ENCODE peak calls at places on chromosomes 16 and 17, in eight cellular contexts. One of them, this sample, is unnamed.

GRCh38 chr17:3659541-3660111 is 8.8 kb downstream of the TAX1BP3 start:
- DNase-seq in natural killer cell: no peak
- DNase-seq in body of pancreas: peak
- DNase-seq in WTC11: no peak
- DNase-seq in fibroblast of the aortic adventitia: peak
- DNase-seq in stomach: peak
- DNase-seq in progenitor cell of endocrine pancreas: no peak
- DNase-seq in endothelial cell: no peak
- DNase-seq in this sample: no peak

GRCh38 chr17:74241434-74241833 is 28.1 kb downstream of the TTYH2 start:
- DNase-seq in body of pancreas: no peak
- DNase-seq in natural killer cell: no peak
- DNase-seq in progenitor cell of endocrine pancreas: no peak
- DNase-seq in WTC11: no peak
- DNase-seq in stomach: no peak
- DNase-seq in endothelial cell: no peak
- DNase-seq in fibroblast of the aortic adventitia: peak
- DNase-seq in this sample: no peak

GRCh38 chr16:88589441-88589840 is 19.2 kb downstream of the ZC3H18 start:
- DNase-seq in natural killer cell: no peak
- DNase-seq in endothelial cell: no peak
- DNase-seq in body of pancreas: no peak
- DNase-seq in stomach: no peak
- DNase-seq in fibroblast of the aortic adventitia: no peak
- DNase-seq in WTC11: no peak
- DNase-seq in progenitor cell of endocrine pancreas: no peak
- DNase-seq in this sample: no peak

GRCh38 chr17:42720996-42721583 is 23.8 kb downstream of the EZH1 start:
- DNase-seq in stomach: no peak
- DNase-seq in body of pancreas: peak
- DNase-seq in progenitor cell of endocrine pancreas: no peak
- DNase-seq in endothelial cell: peak
- DNase-seq in fibroblast of the aortic adventitia: peak
- DNase-seq in WTC11: no peak
- DNase-seq in natural killer cell: no peak
- DNase-seq in this sample: peak

GRCh38 chr16:51666821-51667220 is 515.8 kb upstream of the SALL1 start:
- DNase-seq in stomach: no peak
- DNase-seq in natural killer cell: no peak
- DNase-seq in endothelial cell: no peak
- DNase-seq in progenitor cell of endocrine pancreas: no peak
- DNase-seq in body of pancreas: no peak
- DNase-seq in WTC11: no peak
- DNase-seq in fibroblast of the aortic adventitia: no peak
- DNase-seq in this sample: no peak

GRCh38 chr17:48181653-48182052 is 74.1 kb downstream of the SNX11 start:
- DNase-seq in progenitor cell of endocrine pancreas: no peak
- DNase-seq in natural killer cell: no peak
- DNase-seq in fibroblast of the aortic adventitia: peak
- DNase-seq in WTC11: peak
- DNase-seq in endothelial cell: peak
- DNase-seq in body of pancreas: no peak
- DNase-seq in stomach: no peak
- DNase-seq in this sample: no peak

GRCh38 chr17:335691-336090 is 16.9 kb downstream of the RPH3AL start:
- DNase-seq in endothelial cell: no peak
- DNase-seq in stomach: no peak
- DNase-seq in WTC11: no peak
- DNase-seq in body of pancreas: peak
- DNase-seq in fibroblast of the aortic adventitia: no peak
- DNase-seq in progenitor cell of endocrine pancreas: no peak
- DNase-seq in natural killer cell: no peak
- DNase-seq in this sample: no peak

GRCh38 chr17:65674246-65675045 is 113.0 kb upstream of the AXIN2 start:
- DNase-seq in natural killer cell: no peak
- DNase-seq in progenitor cell of endocrine pancreas: no peak
- DNase-seq in body of pancreas: no peak
- DNase-seq in WTC11: no peak
- DNase-seq in stomach: no peak
- DNase-seq in endothelial cell: no peak
- DNase-seq in fibroblast of the aortic adventitia: peak
- DNase-seq in this sample: no peak

GRCh38 chr16:17544785-17545184 is 74.0 kb upstream of the XYLT1 start:
- DNase-seq in body of pancreas: peak
- DNase-seq in fibroblast of the aortic adventitia: no peak
- DNase-seq in WTC11: peak
- DNase-seq in natural killer cell: no peak
- DNase-seq in endothelial cell: peak
- DNase-seq in stomach: no peak
- DNase-seq in progenitor cell of endocrine pancreas: no peak
- DNase-seq in this sample: peak

GRCh38 chr16:71443714-71444113 is 1.9 kb upstream of the TLE7 start:
- DNase-seq in body of pancreas: no peak
- DNase-seq in stomach: no peak
- DNase-seq in WTC11: no peak
- DNase-seq in progenitor cell of endocrine pancreas: no peak
- DNase-seq in natural killer cell: no peak
- DNase-seq in endothelial cell: no peak
- DNase-seq in fibroblast of the aortic adventitia: no peak
- DNase-seq in this sample: no peak

GRCh38 chr16:71442041-71442440 is at the start of gene TLE7:
- DNase-seq in fibroblast of the aortic adventitia: no peak
- DNase-seq in body of pancreas: no peak
- DNase-seq in natural killer cell: no peak
- DNase-seq in WTC11: no peak
- DNase-seq in progenitor cell of endocrine pancreas: no peak
- DNase-seq in endothelial cell: no peak
- DNase-seq in stomach: no peak
- DNase-seq in this sample: no peak

GRCh38 chr16:71440669-71441347 is 1.0 kb downstream of the TLE7 start:
- DNase-seq in natural killer cell: no peak
- DNase-seq in progenitor cell of endocrine pancreas: no peak
- DNase-seq in stomach: no peak
- DNase-seq in body of pancreas: no peak
- DNase-seq in fibroblast of the aortic adventitia: no peak
- DNase-seq in endothelial cell: peak
- DNase-seq in WTC11: peak
- DNase-seq in this sample: no peak

GRCh38 chr16:71439531-71439930 is 2.3 kb downstream of the TLE7 start:
- DNase-seq in progenitor cell of endocrine pancreas: no peak
- DNase-seq in endothelial cell: no peak
- DNase-seq in WTC11: no peak
- DNase-seq in stomach: no peak
- DNase-seq in natural killer cell: no peak
- DNase-seq in fibroblast of the aortic adventitia: no peak
- DNase-seq in body of pancreas: no peak
- DNase-seq in this sample: no peak

GRCh38 chr16:71441348-71441781 is 489 bp downstream of the TLE7 start:
- DNase-seq in natural killer cell: peak
- DNase-seq in progenitor cell of endocrine pancreas: no peak
- DNase-seq in endothelial cell: no peak
- DNase-seq in WTC11: peak
- DNase-seq in body of pancreas: no peak
- DNase-seq in fibroblast of the aortic adventitia: no peak
- DNase-seq in stomach: no peak
- DNase-seq in this sample: no peak
- TF ChIP-seq CTCF in natural killer cell: peak
- TF ChIP-seq CTCF in progenitor cell of endocrine pancreas: no peak
- TF ChIP-seq CTCF in endothelial cell: peak
- TF ChIP-seq CTCF in WTC11: peak
- TF ChIP-seq CTCF in body of pancreas: no peak
- TF ChIP-seq CTCF in fibroblast of the aortic adventitia: peak
- TF ChIP-seq CTCF in stomach: no peak
- TF ChIP-seq CTCF in this sample: peak

DNA sequence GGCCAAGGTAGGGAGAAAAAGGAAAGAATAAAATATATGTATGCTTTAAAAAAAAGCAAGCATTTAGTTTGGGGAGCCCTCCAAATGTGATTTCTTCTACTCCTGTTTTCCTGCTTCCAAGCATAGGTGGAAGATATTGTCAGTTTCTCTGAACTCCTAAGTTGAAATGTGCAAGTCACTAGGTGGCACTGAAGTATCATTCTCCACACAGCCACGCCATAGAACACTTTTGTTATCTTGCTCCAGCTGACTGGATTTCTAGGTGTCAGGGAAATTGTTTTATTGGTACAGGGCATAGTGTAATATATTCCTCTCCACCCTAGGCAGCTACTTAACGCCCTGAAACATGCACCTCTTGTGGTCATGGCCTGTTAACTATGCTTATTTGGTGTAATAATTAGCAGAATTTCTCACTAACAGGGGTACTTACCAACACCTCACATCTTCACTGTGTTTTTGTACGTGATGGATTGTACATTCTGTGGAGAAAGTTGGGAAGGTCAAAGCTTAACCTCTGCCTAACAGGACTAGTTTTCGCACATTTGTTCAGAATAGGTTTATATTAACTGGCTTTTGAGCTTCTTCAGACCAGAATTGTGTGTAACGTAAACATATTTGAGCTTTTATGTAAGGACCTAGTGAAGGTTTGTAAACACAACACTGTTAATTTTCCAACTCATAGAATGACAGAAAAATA is 69.3 kb downstream of the FTO start:
- DNase-seq in fibroblast of the aortic adventitia: peak
- DNase-seq in body of pancreas: peak
- DNase-seq in WTC11: peak
- DNase-seq in stomach: peak
- DNase-seq in natural killer cell: no peak
- DNase-seq in endothelial cell: peak
- DNase-seq in progenitor cell of endocrine pancreas: no peak
- DNase-seq in this sample: no peak
- TF ChIP-seq CTCF in fibroblast of the aortic adventitia: peak
- TF ChIP-seq CTCF in body of pancreas: peak
- TF ChIP-seq CTCF in WTC11: no peak
- TF ChIP-seq CTCF in stomach: peak
- TF ChIP-seq CTCF in natural killer cell: peak
- TF ChIP-seq CTCF in endothelial cell: no peak
- TF ChIP-seq CTCF in progenitor cell of endocrine pancreas: peak
- TF ChIP-seq CTCF in this sample: peak

DNA sequence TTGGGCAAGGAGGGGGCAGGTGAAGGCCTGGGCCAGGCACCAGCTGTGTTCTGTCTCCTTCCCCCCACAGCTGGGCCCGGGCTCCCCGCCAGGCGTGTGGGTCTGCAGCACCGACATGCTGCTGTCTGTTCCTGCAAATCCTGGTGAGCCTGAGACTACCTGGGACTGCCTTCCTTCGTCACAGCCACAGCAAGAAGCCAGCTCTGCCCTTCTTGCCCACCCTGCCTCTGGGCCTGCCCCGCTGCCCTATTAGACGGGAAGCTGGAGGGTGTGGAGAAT is 12.4 kb downstream of the FCSK start:
- DNase-seq in endothelial cell: no peak
- DNase-seq in fibroblast of the aortic adventitia: no peak
- DNase-seq in body of pancreas: no peak
- DNase-seq in natural killer cell: no peak
- DNase-seq in stomach: no peak
- DNase-seq in progenitor cell of endocrine pancreas: no peak
- DNase-seq in WTC11: no peak
- DNase-seq in this sample: no peak
- TF ChIP-seq CTCF in endothelial cell: no peak
- TF ChIP-seq CTCF in fibroblast of the aortic adventitia: no peak
- TF ChIP-seq CTCF in body of pancreas: no peak
- TF ChIP-seq CTCF in natural killer cell: no peak
- TF ChIP-seq CTCF in stomach: no peak
- TF ChIP-seq CTCF in progenitor cell of endocrine pancreas: no peak
- TF ChIP-seq CTCF in WTC11: no peak
- TF ChIP-seq CTCF in this sample: no peak

GRCh38 chr17:27929990-27930389 is 36.8 kb upstream of the LYRM9 start:
- DNase-seq in endothelial cell: no peak
- DNase-seq in progenitor cell of endocrine pancreas: no peak
- DNase-seq in natural killer cell: no peak
- DNase-seq in fibroblast of the aortic adventitia: peak
- DNase-seq in WTC11: no peak
- DNase-seq in stomach: no peak
- DNase-seq in body of pancreas: no peak
- DNase-seq in this sample: no peak

GRCh38 chr17:27928546-27928945 is 35.4 kb upstream of the LYRM9 start:
- DNase-seq in body of pancreas: no peak
- DNase-seq in progenitor cell of endocrine pancreas: no peak
- DNase-seq in fibroblast of the aortic adventitia: no peak
- DNase-seq in stomach: no peak
- DNase-seq in natural killer cell: no peak
- DNase-seq in endothelial cell: no peak
- DNase-seq in WTC11: no peak
- DNase-seq in this sample: no peak

GRCh38 chr17:27927781-27928180 is 34.6 kb upstream of the LYRM9 start:
- DNase-seq in progenitor cell of endocrine pancreas: no peak
- DNase-seq in body of pancreas: no peak
- DNase-seq in natural killer cell: no peak
- DNase-seq in endothelial cell: no peak
- DNase-seq in fibroblast of the aortic adventitia: no peak
- DNase-seq in WTC11: no peak
- DNase-seq in stomach: no peak
- DNase-seq in this sample: no peak
- TF ChIP-seq CTCF in progenitor cell of endocrine pancreas: no peak
- TF ChIP-seq CTCF in body of pancreas: no peak
- TF ChIP-seq CTCF in natural killer cell: no peak
- TF ChIP-seq CTCF in endothelial cell: no peak
- TF ChIP-seq CTCF in fibroblast of the aortic adventitia: no peak
- TF ChIP-seq CTCF in WTC11: no peak
- TF ChIP-seq CTCF in stomach: no peak
- TF ChIP-seq CTCF in this sample: no peak

This sample was measured in neural crest cell.